ENCODE peak calls at places on chromosomes 11 and 22, in eight cellular contexts. D, Y, L, V, T, K, Z and N are unnamed samples.

GRCh38 chr11:20909995-20910726 is 240.8 kb downstream of the NELL1 start:
- ATAC-seq in D (no peak), Y (no peak), L (no peak), V (peak), T (no peak), K (peak), Z (no peak), N (no peak)

GRCh38 chr11:57971272-57972012 is 52.2 kb upstream of the OR9Q1 start:
- ATAC-seq in D (no peak), Y (peak), L (no peak), V (no peak), T (no peak), K (no peak), Z (no peak), N (no peak)

GRCh38 chr11:125063429-125064043 is 431 bp downstream of the SLC37A2 start:
- ATAC-seq in D (peak), Y (peak), L (no peak), V (peak), T (no peak), K (peak), Z (peak), N (no peak)

GRCh38 chr11:69919659-69920499 is 100.7 kb upstream of the FGF3 start:
- ATAC-seq in D (no peak), Y (no peak), L (no peak), V (no peak), T (no peak), K (no peak), Z (no peak), N (no peak)

GRCh38 chr22:40345801-40346177 is 511 bp upstream of the ADSL start:
- ATAC-seq in D (peak), Y (peak), L (peak), V (peak), T (peak), K (peak), Z (peak), N (peak)

GRCh38 chr22:44634426-44635321 is 67.3 kb upstream of the PRR5 start:
- ATAC-seq in D (no peak), Y (no peak), L (no peak), V (no peak), T (no peak), K (no peak), Z (no peak), N (no peak)

GRCh38 chr11:1346669-1347390 is 37.4 kb upstream of the TOLLIP start:
- ATAC-seq in D (no peak), Y (no peak), L (no peak), V (no peak), T (no peak), K (no peak), Z (no peak), N (no peak)

GRCh38 chr11:22554221-22554620 is 71.4 kb downstream of the FANCF start:
- ATAC-seq in D (no peak), Y (no peak), L (no peak), V (no peak), T (no peak), K (peak), Z (no peak), N (no peak)

GRCh38 chr11:102933627-102934026 is 21.9 kb downstream of the MMP13 start:
- ATAC-seq in D (no peak), Y (no peak), L (peak), V (no peak), T (no peak), K (peak), Z (no peak), N (no peak)

GRCh38 chr11:43418197-43418596 is 59.5 kb downstream of the TTC17 start:
- ATAC-seq in D (no peak), Y (no peak), L (no peak), V (no peak), T (no peak), K (peak), Z (no peak), N (no peak)

GRCh38 chr11:120399312-120399711 is 63.1 kb downstream of the ARHGEF12 start:
- ATAC-seq in D (no peak), Y (no peak), L (no peak), V (no peak), T (no peak), K (no peak), Z (peak), N (no peak)

GRCh38 chr11:68370211-68371111 is 58.1 kb downstream of the LRP5 start:
- ATAC-seq in D (peak), Y (no peak), L (no peak), V (peak), T (no peak), K (peak), Z (no peak), N (peak)
- H3K4me3 ChIP-seq in D (no peak), Y (no peak), L (no peak), V (no peak), T (no peak), K (peak), Z (no peak), N (no peak)

GRCh38 chr22:33083212-33083611 is 25.0 kb upstream of the SYN3 start:
- ATAC-seq in D (no peak), Y (no peak), L (no peak), V (no peak), T (no peak), K (peak), Z (no peak), N (no peak)
- TF ChIP-seq CTCF in D (peak), Y (peak), L (no peak), V (no peak), T (no peak), K (no peak), Z (peak), N (no peak)

GRCh38 chr22:35177811-35178210 is 79.5 kb upstream of the HMGXB4 start:
- ATAC-seq in D (no peak), Y (peak), L (peak), V (no peak), T (no peak), K (no peak), Z (peak), N (no peak)
- TF ChIP-seq POLR2AphosphoS5 in D (no peak), Y (no peak), L (no peak), V (no peak), T (no peak), K (no peak), Z (no peak), N (no peak)

GRCh38 chr11:6610591-6610990 is 1.4 kb downstream of the TAF10 start:
- ATAC-seq in D (no peak), Y (no peak), L (no peak), V (no peak), T (no peak), K (no peak), Z (no peak), N (no peak)
- H3K4me3 ChIP-seq in D (peak), Y (no peak), L (peak), V (peak), T (peak), K (peak), Z (peak), N (no peak)